ENCODE peak calls at places on chromosome 2, in eight cellular contexts. I, N, Z, F, K, R, G and Y are unnamed samples.

GRCh38 chr2:175414872-175415487 is 233.5 kb upstream of the ATP5MC3 start:
- DNase-seq in I (peak), N (peak), Z (no peak), F (no peak), K (no peak), R (peak), G (no peak), Y (no peak)

GRCh38 chr2:86297382-86298147 is 39.9 kb downstream of the REEP1 start:
- DNase-seq in I (no peak), N (no peak), Z (no peak), F (no peak), K (no peak), R (no peak), G (peak), Y (no peak)

GRCh38 chr2:127142663-127143630 is 36.0 kb upstream of the BIN1 start:
- DNase-seq in I (no peak), N (no peak), Z (no peak), F (no peak), K (no peak), R (no peak), G (no peak), Y (no peak)

GRCh38 chr2:240151477-240152031 is 11.1 kb upstream of the OTOS start:
- DNase-seq in I (peak), N (no peak), Z (no peak), F (no peak), K (no peak), R (no peak), G (no peak), Y (no peak)

GRCh38 chr2:69945447-69945846 is 16.0 kb downstream of the ASPRV1 start:
- DNase-seq in I (no peak), N (no peak), Z (no peak), F (no peak), K (no peak), R (no peak), G (no peak), Y (no peak)

GRCh38 chr2:35846-36245 is 10.5 kb downstream of the FAM110C start:
- DNase-seq in I (no peak), N (no peak), Z (no peak), F (no peak), K (no peak), R (no peak), G (no peak), Y (no peak)

GRCh38 chr2:73685770-73686438 is 43.7 kb upstream of the NAT8 start:
- DNase-seq in I (no peak), N (peak), Z (no peak), F (no peak), K (no peak), R (no peak), G (no peak), Y (no peak)

GRCh38 chr2:226673314-226673723 is 126.3 kb downstream of the IRS1 start:
- DNase-seq in I (peak), N (peak), Z (no peak), F (no peak), K (no peak), R (no peak), G (no peak), Y (no peak)

GRCh38 chr2:182266909-182267308 is 159.9 kb downstream of the PDE1A start:
- DNase-seq in I (no peak), N (no peak), Z (no peak), F (no peak), K (no peak), R (no peak), G (no peak), Y (no peak)

GRCh38 chr2:23478933-23479683 is 94.1 kb downstream of the KLHL29 start:
- DNase-seq in I (no peak), N (no peak), Z (no peak), F (no peak), K (no peak), R (no peak), G (no peak), Y (no peak)

GRCh38 chr2:213995400-213996105 is 415.3 kb upstream of the VWC2L start:
- DNase-seq in I (no peak), N (peak), Z (no peak), F (no peak), K (no peak), R (no peak), G (no peak), Y (no peak)